ENCODE peak calls at places on chromosomes 7 and 10, in eight cellular contexts. One of them, this sample, is unnamed.

GRCh38 chr10:35192645-35193249 is 66.1 kb downstream of the CREM start:
- DNase-seq in NCI-H510A treated with DMSO at 0.1 percent for 48 hours: no peak
- DNase-seq in T follicular helper cell: no peak
- DNase-seq in HFFc6: no peak
- DNase-seq in GM10248: no peak
- DNase-seq in right atrium auricular region: no peak
- DNase-seq in adrenal gland: no peak
- DNase-seq in foreskin keratinocyte: peak; percentile 48
- DNase-seq in this sample: no peak

GRCh38 chr7:39720586-39720985 is 97.2 kb downstream of the RALA start:
- DNase-seq in NCI-H510A treated with DMSO at 0.1 percent for 48 hours: peak; percentile 96
- DNase-seq in T follicular helper cell: no peak
- DNase-seq in HFFc6: no peak
- DNase-seq in GM10248: no peak
- DNase-seq in right atrium auricular region: no peak
- DNase-seq in adrenal gland: no peak
- DNase-seq in foreskin keratinocyte: peak; percentile 91
- DNase-seq in this sample: peak; percentile 92

GRCh38 chr10:89390875-89391576 is 1.4 kb upstream of the IFIT1 start:
- DNase-seq in NCI-H510A treated with DMSO at 0.1 percent for 48 hours: peak; percentile 53
- DNase-seq in T follicular helper cell: no peak
- DNase-seq in HFFc6: no peak
- DNase-seq in GM10248: no peak
- DNase-seq in right atrium auricular region: no peak
- DNase-seq in adrenal gland: no peak
- DNase-seq in foreskin keratinocyte: no peak
- DNase-seq in this sample: peak; percentile 68

GRCh38 chr10:93392111-93392510 is 90.0 kb downstream of the MYOF start:
- DNase-seq in NCI-H510A treated with DMSO at 0.1 percent for 48 hours: no peak
- DNase-seq in T follicular helper cell: no peak
- DNase-seq in HFFc6: no peak
- DNase-seq in GM10248: no peak
- DNase-seq in right atrium auricular region: no peak
- DNase-seq in adrenal gland: no peak
- DNase-seq in foreskin keratinocyte: no peak
- DNase-seq in this sample: no peak

GRCh38 chr10:51297438-51297837 is 223.2 kb downstream of the PRKG1 start:
- DNase-seq in NCI-H510A treated with DMSO at 0.1 percent for 48 hours: no peak
- DNase-seq in T follicular helper cell: no peak
- DNase-seq in HFFc6: peak; percentile 42
- DNase-seq in GM10248: no peak
- DNase-seq in right atrium auricular region: no peak
- DNase-seq in adrenal gland: no peak
- DNase-seq in foreskin keratinocyte: peak; percentile 43
- DNase-seq in this sample: no peak

GRCh38 chr10:36725581-36726520 is 399.5 kb upstream of the ANKRD30A start:
- DNase-seq in NCI-H510A treated with DMSO at 0.1 percent for 48 hours: no peak
- DNase-seq in T follicular helper cell: no peak
- DNase-seq in HFFc6: peak; percentile 4
- DNase-seq in GM10248: no peak
- DNase-seq in right atrium auricular region: no peak
- DNase-seq in adrenal gland: peak; percentile 49
- DNase-seq in foreskin keratinocyte: peak; percentile 97
- DNase-seq in this sample: peak; percentile 79

GRCh38 chr7:2225830-2226229 is 6.9 kb downstream of the MAD1L1 start:
- DNase-seq in NCI-H510A treated with DMSO at 0.1 percent for 48 hours: no peak
- DNase-seq in T follicular helper cell: no peak
- DNase-seq in HFFc6: no peak
- DNase-seq in GM10248: no peak
- DNase-seq in right atrium auricular region: no peak
- DNase-seq in adrenal gland: no peak
- DNase-seq in foreskin keratinocyte: no peak
- DNase-seq in this sample: no peak

GRCh38 chr7:21304836-21305235 is 123.0 kb upstream of the SP4 start:
- DNase-seq in NCI-H510A treated with DMSO at 0.1 percent for 48 hours: no peak
- DNase-seq in T follicular helper cell: no peak
- DNase-seq in HFFc6: no peak
- DNase-seq in GM10248: no peak
- DNase-seq in right atrium auricular region: no peak
- DNase-seq in adrenal gland: no peak
- DNase-seq in foreskin keratinocyte: no peak
- DNase-seq in this sample: no peak

GRCh38 chr10:77580500-77580899 is 57.1 kb downstream of the KCNMA1 start:
- DNase-seq in NCI-H510A treated with DMSO at 0.1 percent for 48 hours: no peak
- DNase-seq in T follicular helper cell: no peak
- DNase-seq in HFFc6: no peak
- DNase-seq in GM10248: no peak
- DNase-seq in right atrium auricular region: no peak
- DNase-seq in adrenal gland: no peak
- DNase-seq in foreskin keratinocyte: no peak
- DNase-seq in this sample: no peak

GRCh38 chr10:10294801-10295515 is 722.7 kb upstream of the CELF2 start:
- DNase-seq in NCI-H510A treated with DMSO at 0.1 percent for 48 hours: no peak
- DNase-seq in T follicular helper cell: no peak
- DNase-seq in HFFc6: no peak
- DNase-seq in GM10248: no peak
- DNase-seq in right atrium auricular region: no peak
- DNase-seq in adrenal gland: no peak
- DNase-seq in foreskin keratinocyte: no peak
- DNase-seq in this sample: peak; percentile 35

GRCh38 chr10:82982110-82982608 is 1107.2 kb downstream of the NRG3 start:
- DNase-seq in NCI-H510A treated with DMSO at 0.1 percent for 48 hours: no peak
- DNase-seq in T follicular helper cell: no peak
- DNase-seq in HFFc6: peak; percentile 98
- DNase-seq in GM10248: no peak
- DNase-seq in right atrium auricular region: no peak
- DNase-seq in adrenal gland: no peak
- DNase-seq in foreskin keratinocyte: peak; percentile 93
- DNase-seq in this sample: no peak

GRCh38 chr10:79414714-79415113 is 30.7 kb downstream of the ZCCHC24 start:
- DNase-seq in NCI-H510A treated with DMSO at 0.1 percent for 48 hours: no peak
- DNase-seq in T follicular helper cell: no peak
- DNase-seq in HFFc6: no peak
- DNase-seq in GM10248: no peak
- DNase-seq in right atrium auricular region: no peak
- DNase-seq in adrenal gland: no peak
- DNase-seq in foreskin keratinocyte: no peak
- DNase-seq in this sample: no peak

GRCh38 chr7:92880212-92881090 is 44.1 kb upstream of the CDK6 start:
- DNase-seq in NCI-H510A treated with DMSO at 0.1 percent for 48 hours: no peak
- DNase-seq in T follicular helper cell: no peak
- DNase-seq in HFFc6: peak; percentile 9
- DNase-seq in GM10248: peak; percentile 25
- DNase-seq in right atrium auricular region: no peak
- DNase-seq in adrenal gland: no peak
- DNase-seq in foreskin keratinocyte: no peak
- DNase-seq in this sample: no peak

GRCh38 chr10:59018977-59019376 is 157.5 kb upstream of the PHYHIPL start:
- DNase-seq in NCI-H510A treated with DMSO at 0.1 percent for 48 hours: no peak
- DNase-seq in T follicular helper cell: no peak
- DNase-seq in HFFc6: no peak
- DNase-seq in GM10248: no peak
- DNase-seq in right atrium auricular region: no peak
- DNase-seq in adrenal gland: peak; percentile 19
- DNase-seq in foreskin keratinocyte: no peak
- DNase-seq in this sample: no peak

GRCh38 chr7:157056246-157056645 is 45.8 kb upstream of the MNX1 start:
- DNase-seq in NCI-H510A treated with DMSO at 0.1 percent for 48 hours: no peak
- DNase-seq in T follicular helper cell: no peak
- DNase-seq in HFFc6: no peak
- DNase-seq in GM10248: no peak
- DNase-seq in right atrium auricular region: no peak
- DNase-seq in adrenal gland: no peak
- DNase-seq in foreskin keratinocyte: no peak
- DNase-seq in this sample: no peak

GRCh38 chr10:112250555-112250954 is 32.6 kb upstream of the TECTB start:
- DNase-seq in NCI-H510A treated with DMSO at 0.1 percent for 48 hours: no peak
- DNase-seq in T follicular helper cell: no peak
- DNase-seq in HFFc6: peak; percentile 74
- DNase-seq in GM10248: no peak
- DNase-seq in right atrium auricular region: no peak
- DNase-seq in adrenal gland: no peak
- DNase-seq in foreskin keratinocyte: peak; percentile 51
- DNase-seq in this sample: no peak

GRCh38 chr10:95550073-95550672 is 11.0 kb downstream of the SORBS1 start:
- DNase-seq in NCI-H510A treated with DMSO at 0.1 percent for 48 hours: no peak
- DNase-seq in T follicular helper cell: no peak
- DNase-seq in HFFc6: no peak
- DNase-seq in GM10248: no peak
- DNase-seq in right atrium auricular region: no peak
- DNase-seq in adrenal gland: no peak
- DNase-seq in foreskin keratinocyte: no peak
- DNase-seq in this sample: peak; percentile 55

GRCh38 chr10:126902157-126902556 is 3.1 kb upstream of the DOCK1 start:
- DNase-seq in NCI-H510A treated with DMSO at 0.1 percent for 48 hours: no peak
- DNase-seq in T follicular helper cell: no peak
- DNase-seq in HFFc6: peak; percentile 56
- DNase-seq in GM10248: no peak
- DNase-seq in right atrium auricular region: no peak
- DNase-seq in adrenal gland: no peak
- DNase-seq in foreskin keratinocyte: peak; percentile 90
- DNase-seq in this sample: no peak

GRCh38 chr7:128264477-128264876 is 23.4 kb downstream of the LEP start:
- DNase-seq in NCI-H510A treated with DMSO at 0.1 percent for 48 hours: no peak
- DNase-seq in T follicular helper cell: no peak
- DNase-seq in HFFc6: no peak
- DNase-seq in GM10248: no peak
- DNase-seq in right atrium auricular region: no peak
- DNase-seq in adrenal gland: no peak
- DNase-seq in foreskin keratinocyte: no peak
- DNase-seq in this sample: no peak

GRCh38 chr7:24336461-24336860 is 52.5 kb downstream of the NPY start:
- DNase-seq in NCI-H510A treated with DMSO at 0.1 percent for 48 hours: no peak
- DNase-seq in T follicular helper cell: no peak
- DNase-seq in HFFc6: no peak
- DNase-seq in GM10248: no peak
- DNase-seq in right atrium auricular region: no peak
- DNase-seq in adrenal gland: no peak
- DNase-seq in foreskin keratinocyte: no peak
- DNase-seq in this sample: no peak

GRCh38 chr10:4656576-4657194 is 169.3 kb upstream of the AKR1E2 start:
- DNase-seq in NCI-H510A treated with DMSO at 0.1 percent for 48 hours: peak; percentile 20
- DNase-seq in T follicular helper cell: peak; percentile 21
- DNase-seq in HFFc6: peak; percentile 47
- DNase-seq in GM10248: peak; percentile 38
- DNase-seq in right atrium auricular region: peak; percentile 79
- DNase-seq in adrenal gland: peak; percentile 23
- DNase-seq in foreskin keratinocyte: no peak
- DNase-seq in this sample: peak; percentile 49

GRCh38 chr10:97722980-97723379 is 9.4 kb downstream of the MARVELD1 start:
- DNase-seq in NCI-H510A treated with DMSO at 0.1 percent for 48 hours: no peak
- DNase-seq in T follicular helper cell: no peak
- DNase-seq in HFFc6: peak; percentile 34
- DNase-seq in GM10248: no peak
- DNase-seq in right atrium auricular region: no peak
- DNase-seq in adrenal gland: no peak
- DNase-seq in foreskin keratinocyte: no peak
- DNase-seq in this sample: no peak

GRCh38 chr10:96585726-96586418 is 940 bp downstream of the TM9SF3 start:
- DNase-seq in NCI-H510A treated with DMSO at 0.1 percent for 48 hours: no peak
- DNase-seq in T follicular helper cell: no peak
- DNase-seq in HFFc6: no peak
- DNase-seq in GM10248: no peak
- DNase-seq in right atrium auricular region: no peak
- DNase-seq in adrenal gland: no peak
- DNase-seq in foreskin keratinocyte: peak; percentile 3
- DNase-seq in this sample: peak; percentile 14

GRCh38 chr10:7082967-7083366 is 327.9 kb downstream of the SFMBT2 start:
- DNase-seq in NCI-H510A treated with DMSO at 0.1 percent for 48 hours: no peak
- DNase-seq in T follicular helper cell: no peak
- DNase-seq in HFFc6: no peak
- DNase-seq in GM10248: no peak
- DNase-seq in right atrium auricular region: no peak
- DNase-seq in adrenal gland: no peak
- DNase-seq in foreskin keratinocyte: no peak
- DNase-seq in this sample: no peak

GRCh38 chr7:33904680-33905388 is 505 bp upstream of the BMPER start:
- DNase-seq in NCI-H510A treated with DMSO at 0.1 percent for 48 hours: peak; percentile 45
- DNase-seq in T follicular helper cell: no peak
- DNase-seq in HFFc6: peak; percentile 53
- DNase-seq in GM10248: peak; percentile 33
- DNase-seq in right atrium auricular region: no peak
- DNase-seq in adrenal gland: peak; percentile 20
- DNase-seq in foreskin keratinocyte: peak; percentile 37
- DNase-seq in this sample: peak; percentile 53

GRCh38 chr7:66355762-66356161 is 150.6 kb downstream of the TPST1 start:
- DNase-seq in NCI-H510A treated with DMSO at 0.1 percent for 48 hours: no peak
- DNase-seq in T follicular helper cell: no peak
- DNase-seq in HFFc6: no peak
- DNase-seq in GM10248: no peak
- DNase-seq in right atrium auricular region: no peak
- DNase-seq in adrenal gland: no peak
- DNase-seq in foreskin keratinocyte: peak; percentile 78
- DNase-seq in this sample: no peak

GRCh38 chr7:34879871-34880270 is 157.4 kb downstream of the DPY19L1 start:
- DNase-seq in NCI-H510A treated with DMSO at 0.1 percent for 48 hours: no peak
- DNase-seq in T follicular helper cell: no peak
- DNase-seq in HFFc6: no peak
- DNase-seq in GM10248: no peak
- DNase-seq in right atrium auricular region: no peak
- DNase-seq in adrenal gland: no peak
- DNase-seq in foreskin keratinocyte: no peak
- DNase-seq in this sample: no peak

GRCh38 chr10:128062837-128063563 is 63.2 kb downstream of the MKI67 start:
- DNase-seq in NCI-H510A treated with DMSO at 0.1 percent for 48 hours: no peak
- DNase-seq in T follicular helper cell: no peak
- DNase-seq in HFFc6: no peak
- DNase-seq in GM10248: peak; percentile 54
- DNase-seq in right atrium auricular region: no peak
- DNase-seq in adrenal gland: peak; percentile 34
- DNase-seq in foreskin keratinocyte: no peak
- DNase-seq in this sample: no peak

GRCh38 chr7:19648791-19649190 is 60.0 kb downstream of the POLR1F start:
- DNase-seq in NCI-H510A treated with DMSO at 0.1 percent for 48 hours: no peak
- DNase-seq in T follicular helper cell: no peak
- DNase-seq in HFFc6: no peak
- DNase-seq in GM10248: no peak
- DNase-seq in right atrium auricular region: no peak
- DNase-seq in adrenal gland: no peak
- DNase-seq in foreskin keratinocyte: peak; percentile 58
- DNase-seq in this sample: no peak

GRCh38 chr7:80719261-80719660 is 80.8 kb downstream of the CD36 start:
- DNase-seq in NCI-H510A treated with DMSO at 0.1 percent for 48 hours: no peak
- DNase-seq in T follicular helper cell: no peak
- DNase-seq in HFFc6: peak; percentile 88
- DNase-seq in GM10248: no peak
- DNase-seq in right atrium auricular region: no peak
- DNase-seq in adrenal gland: no peak
- DNase-seq in foreskin keratinocyte: peak; percentile 91
- DNase-seq in this sample: no peak

GRCh38 chr10:50788951-50789904 is 49.5 kb downstream of the ASAH2B start:
- DNase-seq in NCI-H510A treated with DMSO at 0.1 percent for 48 hours: peak; percentile 2
- DNase-seq in T follicular helper cell: no peak
- DNase-seq in HFFc6: peak; percentile 41
- DNase-seq in GM10248: peak; percentile 12
- DNase-seq in right atrium auricular region: no peak
- DNase-seq in adrenal gland: no peak
- DNase-seq in foreskin keratinocyte: peak; percentile 38
- DNase-seq in this sample: peak; percentile 4

GRCh38 chr7:41096921-41097320 is 606.0 kb downstream of the INHBA start:
- DNase-seq in NCI-H510A treated with DMSO at 0.1 percent for 48 hours: no peak
- DNase-seq in T follicular helper cell: no peak
- DNase-seq in HFFc6: no peak
- DNase-seq in GM10248: no peak
- DNase-seq in right atrium auricular region: no peak
- DNase-seq in adrenal gland: no peak
- DNase-seq in foreskin keratinocyte: peak; percentile 49
- DNase-seq in this sample: no peak

GRCh38 chr7:44799939-44800338 is 3.5 kb downstream of the PPIA start:
- DNase-seq in NCI-H510A treated with DMSO at 0.1 percent for 48 hours: no peak
- DNase-seq in T follicular helper cell: no peak
- DNase-seq in HFFc6: no peak
- DNase-seq in GM10248: no peak
- DNase-seq in right atrium auricular region: no peak
- DNase-seq in adrenal gland: no peak
- DNase-seq in foreskin keratinocyte: no peak
- DNase-seq in this sample: no peak

GRCh38 chr7:27606270-27607209 is 56.1 kb downstream of the HIBADH start:
- DNase-seq in NCI-H510A treated with DMSO at 0.1 percent for 48 hours: no peak
- DNase-seq in T follicular helper cell: no peak
- DNase-seq in HFFc6: peak; percentile 87
- DNase-seq in GM10248: no peak
- DNase-seq in right atrium auricular region: no peak
- DNase-seq in adrenal gland: no peak
- DNase-seq in foreskin keratinocyte: no peak
- DNase-seq in this sample: no peak

This sample was measured in NCI-H345.